ENCODE peak calls at places on chromosomes 7 and 10, in four cellular contexts. U, J, H and Q are unnamed samples.

GRCh38 chr7:77903597-77903996 is 105.0 kb downstream of the PHTF2 start:
- DNase-seq in U (no peak), J (no peak), H (no peak), Q (no peak)

GRCh38 chr10:123622381-123622780 is 43.8 kb upstream of the GPR26 start:
- DNase-seq in U (no peak), J (no peak), H (no peak), Q (no peak)

GRCh38 chr10:84214612-84215235 is 10.6 kb downstream of the LRIT2 start:
- DNase-seq in U (no peak), J (peak; percentile 10), H (peak; percentile 15), Q (no peak)

GRCh38 chr10:71015674-71016073 is 127.3 kb upstream of the PCBD1 start:
- DNase-seq in U (no peak), J (no peak), H (no peak), Q (no peak)

GRCh38 chr7:159022238-159022993 is 122.3 kb downstream of the VIPR2 start:
- DNase-seq in U (no peak), J (no peak), H (peak; percentile 59), Q (no peak)

GRCh38 chr7:158829021-158829341 is 328 bp downstream of the ESYT2 start:
- DNase-seq in U (peak; percentile 67), J (peak; percentile 75), H (no peak), Q (peak; percentile 85)

GRCh38 chr10:6070647-6071046 is 8.5 kb upstream of the IL2RA start:
- DNase-seq in U (no peak), J (no peak), H (no peak), Q (no peak)

GRCh38 chr10:33103980-33104379 is 145.9 kb upstream of the ITGB1 start:
- DNase-seq in U (no peak), J (no peak), H (no peak), Q (no peak)

GRCh38 chr7:141702892-141703291 is 926 bp upstream of the DENND11 start:
- DNase-seq in U (no peak), J (no peak), H (no peak), Q (no peak)
- H3K4me1 ChIP-seq in U (peaks cover 13% of the 10 kb centered on the region), J (peaks cover 6% of the 10 kb centered on the region), H (peaks cover 10% of the 10 kb centered on the region), Q (peaks cover 6% of the 10 kb centered on the region)

GRCh38 chr10:43674546-43675205 is 26.0 kb upstream of the ZNF32 start:
- DNase-seq in U (no peak), J (no peak), H (no peak), Q (no peak)
- H3K4me1 ChIP-seq in U (no peaks in the 10 kb centered on the region), J (no peaks in the 10 kb centered on the region), H (peaks cover 2% of the 10 kb centered on the region), Q (no peaks in the 10 kb centered on the region)

GRCh38 chr10:48574817-48575380 is 30.0 kb downstream of the ARHGAP22 start:
- DNase-seq in U (no peak), J (no peak), H (no peak), Q (no peak)
- H3K4me1 ChIP-seq in U (no peaks in the 10 kb centered on the region), J (no peaks in the 10 kb centered on the region), H (no peaks in the 10 kb centered on the region), Q (no peaks in the 10 kb centered on the region)

GRCh38 chr10:116852246-116852645 is 2.9 kb downstream of the ENO4 start:
- DNase-seq in U (no peak), J (no peak), H (no peak), Q (no peak)

GRCh38 chr10:116857156-116857555 is 7.9 kb downstream of the ENO4 start:
- DNase-seq in U (no peak), J (no peak), H (no peak), Q (no peak)

GRCh38 chr10:116849271-116850057 is at the start of gene ENO4:
- DNase-seq in U (peak; percentile 81), J (peak; percentile 92), H (peak; percentile 71), Q (peak; percentile 89)

GRCh38 chr10:116850058-116850611 is 836 bp downstream of the ENO4 start:
- DNase-seq in U (peak; percentile 66), J (no peak), H (no peak), Q (no peak)

DNA sequence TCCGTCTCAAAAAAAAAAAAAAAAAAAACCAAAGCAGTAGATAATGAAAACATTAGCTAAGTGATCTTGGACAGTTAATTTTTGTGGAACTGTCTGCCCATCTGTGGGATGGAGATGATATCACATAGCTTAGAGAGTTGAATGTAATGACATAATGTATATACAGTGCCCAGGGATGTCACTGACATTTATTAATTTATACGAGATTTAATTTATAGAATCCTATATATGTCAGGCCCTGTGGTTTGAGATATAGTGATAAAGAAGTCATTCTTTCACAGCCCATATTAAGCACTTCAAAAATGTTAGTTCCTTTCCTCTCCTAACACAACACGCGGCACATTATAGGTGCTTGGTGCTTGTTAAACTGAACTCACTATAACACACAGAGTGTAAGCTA is 4.0 kb downstream of the ENO4 start:
- DNase-seq in U (no peak), J (no peak), H (no peak), Q (no peak)
- H3K4me1 ChIP-seq in U (peaks cover 7% of the 10 kb centered on the region), J (peaks cover 10% of the 10 kb centered on the region), H (no peaks in the 10 kb centered on the region), Q (no peaks in the 10 kb centered on the region)

GRCh38 chr7:47610506-47611044 is 28.7 kb upstream of the TNS3 start:
- DNase-seq in U (peak; percentile 55), J (no peak), H (no peak), Q (no peak)
- H3K4me1 ChIP-seq in U (peaks cover 51% of the 10 kb centered on the region), J (peaks cover 11% of the 10 kb centered on the region), H (peaks cover 15% of the 10 kb centered on the region), Q (no peaks in the 10 kb centered on the region)

GRCh38 chr7:27116962-27117686 is 13.4 kb downstream of the HOXA4 start:
- DNase-seq in U (no peak), J (no peak), H (no peak), Q (no peak)
- H3K4me1 ChIP-seq in U (peaks cover 10% of the 10 kb centered on the region), J (no peaks in the 10 kb centered on the region), H (peaks cover 23% of the 10 kb centered on the region), Q (no peaks in the 10 kb centered on the region)

DNA sequence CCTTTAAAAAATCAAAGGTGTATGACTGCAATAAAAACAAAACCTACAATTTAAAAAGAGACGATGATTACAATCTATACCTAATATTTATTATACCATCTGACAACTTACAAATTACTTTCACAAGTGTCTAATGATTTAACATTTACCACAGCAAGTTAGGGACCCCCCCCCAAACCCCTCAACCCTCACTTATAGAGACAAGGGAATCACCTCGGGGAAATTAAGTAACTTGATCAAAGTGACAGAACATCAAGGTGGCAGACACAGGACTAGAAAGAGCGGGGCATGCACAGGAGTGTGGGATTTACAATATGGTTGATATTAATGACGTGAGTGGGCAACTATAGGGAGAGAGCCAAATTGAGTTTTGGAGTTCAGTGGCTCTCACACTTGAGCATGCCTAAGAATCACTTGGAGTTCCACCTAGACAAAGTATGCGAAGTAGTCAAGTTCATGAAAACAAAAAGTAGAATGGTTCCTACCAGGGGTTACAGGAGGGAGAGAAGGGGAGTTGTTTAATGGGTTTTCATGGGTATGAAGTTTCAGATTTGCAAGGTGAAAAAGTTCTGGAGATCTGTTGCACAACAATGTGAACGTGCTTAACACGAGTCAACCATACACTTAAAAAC is 43.4 kb downstream of the SGMS1 start:
- DNase-seq in U (no peak), J (peak; percentile 33), H (no peak), Q (no peak)
- H3K4me1 ChIP-seq in U (peaks cover 69% of the 10 kb centered on the region), J (peaks cover 67% of the 10 kb centered on the region), H (peaks cover 23% of the 10 kb centered on the region), Q (peaks cover 6% of the 10 kb centered on the region)

DNA sequence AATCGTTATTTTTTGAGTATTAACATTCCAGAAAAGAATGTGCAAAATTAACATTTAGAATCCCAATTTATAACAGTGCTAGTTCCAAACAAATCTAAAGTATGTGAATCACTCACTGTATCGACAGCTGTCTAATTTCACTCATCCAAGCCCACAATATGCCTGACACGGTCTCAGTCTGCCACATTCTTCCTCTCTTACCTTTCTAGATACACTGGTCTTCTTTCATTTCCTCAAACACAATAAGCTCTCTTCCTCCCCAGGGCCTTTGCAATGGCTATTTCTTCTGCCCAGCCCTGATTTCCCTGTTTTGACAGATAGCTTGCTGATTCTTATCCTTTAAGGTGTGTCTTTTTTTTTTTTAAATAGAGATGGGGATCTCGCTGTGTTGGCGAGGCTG is 48.8 kb downstream of the UBE2H start:
- DNase-seq in U (no peak), J (no peak), H (no peak), Q (no peak)
- H3K4me1 ChIP-seq in U (peaks cover 21% of the 10 kb centered on the region), J (peaks cover 4% of the 10 kb centered on the region), H (peaks cover 5% of the 10 kb centered on the region), Q (peaks cover 2% of the 10 kb centered on the region)

GRCh38 chr7:47471831-47472230 is 110.1 kb downstream of the TNS3 start:
- DNase-seq in U (no peak), J (no peak), H (no peak), Q (no peak)
- H3K4me1 ChIP-seq in U (peaks cover 58% of the 10 kb centered on the region), J (peaks cover 24% of the 10 kb centered on the region), H (peaks cover 12% of the 10 kb centered on the region), Q (no peaks in the 10 kb centered on the region)

GRCh38 chr10:75101416-75102251 is 9.8 kb upstream of the SAMD8 start:
- DNase-seq in U (no peak), J (no peak), H (no peak), Q (peak; percentile 66)
- H3K4me1 ChIP-seq in U (peaks cover 4% of the 10 kb centered on the region), J (no peaks in the 10 kb centered on the region), H (peaks cover 4% of the 10 kb centered on the region), Q (no peaks in the 10 kb centered on the region)